ENCODE peak calls at places on chromosomes 6 and 20, in seven cellular contexts. D is NCI-H774; R is psoas muscle; P is OCI-LY7; B is IMR-90; Q is stimulated activated naive B cell treated with anti-CD40 and anti-IgM and Interleukin-4, amounts not matched to agents 10 μg/mL and 1 μg/mL and 100 μg/mL, for 72 hours; Y is iPS-NIHi11. C is an unnamed sample.
A peak's percentile ranks its signal among the peaks of the same experiment; 100 is the strongest.

GRCh38 chr6:22442826-22443225 is 126.5 kb upstream of the HDGFL1 start:
- DNase-seq in D (no peak), R (no peak), P (no peak), B (peak; percentile 36), Q (no peak), Y (no peak), C (no peak)

GRCh38 chr6:1577146-1577680 is 32.5 kb upstream of the FOXC1 start:
- DNase-seq in D (no peak), R (no peak), P (no peak), B (no peak), Q (no peak), Y (no peak), C (no peak)

GRCh38 chr6:154410619-154411044 is 54.0 kb upstream of the IPCEF1 start:
- DNase-seq in D (no peak), R (no peak), P (no peak), B (peak; percentile 97), Q (no peak), Y (peak; percentile 44), C (peak; percentile 89)

GRCh38 chr20:19633985-19634384 is 124.1 kb upstream of the RIN2 start:
- DNase-seq in D (no peak), R (no peak), P (no peak), B (peak; percentile 33), Q (no peak), Y (no peak), C (no peak)

GRCh38 chr20:44056010-44056698 is 130.8 kb downstream of the JPH2 start:
- DNase-seq in D (no peak), R (no peak), P (no peak), B (no peak), Q (peak; percentile 23), Y (peak; percentile 62), C (no peak)

GRCh38 chr6:161435426-161436065 is 161.7 kb upstream of the AGPAT4 start:
- DNase-seq in D (no peak), R (no peak), P (no peak), B (no peak), Q (no peak), Y (no peak), C (no peak)

GRCh38 chr20:34037121-34037520 is 43.4 kb downstream of the RALY start:
- DNase-seq in D (no peak), R (no peak), P (no peak), B (no peak), Q (no peak), Y (peak; percentile 29), C (no peak)

GRCh38 chr6:84329077-84329476 is 101.6 kb upstream of the CEP162 start:
- DNase-seq in D (no peak), R (no peak), P (no peak), B (no peak), Q (no peak), Y (no peak), C (no peak)

GRCh38 chr6:167682546-167683027 is 144.1 kb upstream of the AFDN start:
- DNase-seq in D (no peak), R (no peak), P (no peak), B (no peak), Q (no peak), Y (no peak), C (no peak)

GRCh38 chr6:12309070-12309469 is 18.9 kb downstream of the EDN1 start:
- DNase-seq in D (no peak), R (no peak), P (no peak), B (no peak), Q (no peak), Y (no peak), C (no peak)

GRCh38 chr6:111549744-111550143 is 55.9 kb downstream of the TRAF3IP2 start:
- DNase-seq in D (no peak), R (no peak), P (no peak), B (no peak), Q (no peak), Y (no peak), C (no peak)

GRCh38 chr6:119145111-119145510 is 66.6 kb upstream of the FAM184A start:
- DNase-seq in D (no peak), R (no peak), P (no peak), B (no peak), Q (no peak), Y (no peak), C (no peak)

GRCh38 chr20:48230251-48230650 is 445.0 kb upstream of the SULF2 start:
- DNase-seq in D (no peak), R (no peak), P (no peak), B (no peak), Q (no peak), Y (no peak), C (no peak)

GRCh38 chr6:89356644-89357043 is 4.1 kb upstream of the UBE2J1 start:
- DNase-seq in D (no peak), R (no peak), P (peak; percentile 84), B (no peak), Q (no peak), Y (no peak), C (no peak)

GRCh38 chr20:47360489-47361267 is 4.2 kb upstream of the ZMYND8 start:
- DNase-seq in D (peak; percentile 90), R (peak; percentile 93), P (no peak), B (peak; percentile 98), Q (peak; percentile 44), Y (peak; percentile 40), C (peak; percentile 99)

GRCh38 chr6:99530627-99531026 is 15.4 kb upstream of the USP45 start:
- DNase-seq in D (no peak), R (no peak), P (no peak), B (no peak), Q (no peak), Y (no peak), C (no peak)

GRCh38 chr20:45419188-45420091 is 3.5 kb downstream of the PIGT start:
- DNase-seq in D (peak; percentile 92), R (peak; percentile 73), P (peak; percentile 90), B (peak; percentile 94), Q (peak; percentile 26), Y (no peak), C (peak; percentile 98)

GRCh38 chr6:153032255-153032882 is 29.9 kb upstream of the MTRF1L start:
- DNase-seq in D (peak; percentile 34), R (no peak), P (peak; percentile 23), B (peak; percentile 81), Q (no peak), Y (no peak), C (peak; percentile 29)

GRCh38 chr6:1619666-1620503 is 10.2 kb downstream of the FOXC1 start:
- DNase-seq in D (no peak), R (peak; percentile 56), P (no peak), B (no peak), Q (no peak), Y (peak; percentile 86), C (no peak)

GRCh38 chr6:40436685-40437604 is 150.2 kb downstream of the LRFN2 start:
- DNase-seq in D (no peak), R (no peak), P (no peak), B (no peak), Q (no peak), Y (no peak), C (no peak)

GRCh38 chr20:59015812-59016711 is 3.2 kb upstream of the TUBB1 start:
- DNase-seq in D (no peak), R (no peak), P (no peak), B (no peak), Q (no peak), Y (no peak), C (no peak)

GRCh38 chr6:33974471-33974870 is 170.7 kb upstream of the MLN start:
- DNase-seq in D (no peak), R (no peak), P (no peak), B (no peak), Q (no peak), Y (no peak), C (no peak)

GRCh38 chr6:85436408-85436807 is 13.5 kb upstream of the NT5E start:
- DNase-seq in D (no peak), R (no peak), P (no peak), B (peak; percentile 81), Q (no peak), Y (no peak), C (no peak)

GRCh38 chr6:72497186-72497585 is 124.7 kb upstream of the KCNQ5 start:
- DNase-seq in D (no peak), R (no peak), P (no peak), B (no peak), Q (no peak), Y (no peak), C (no peak)

GRCh38 chr6:52509281-52510212 is 67.3 kb downstream of the TRAM2 start:
- DNase-seq in D (no peak), R (no peak), P (no peak), B (no peak), Q (no peak), Y (no peak), C (no peak)

GRCh38 chr6:50527985-50528384 is 185.3 kb upstream of the TFAP2D start:
- DNase-seq in D (no peak), R (no peak), P (no peak), B (no peak), Q (no peak), Y (no peak), C (no peak)

GRCh38 chr6:125213936-125214335 is 60.4 kb downstream of the TPD52L1 start:
- DNase-seq in D (no peak), R (peak; percentile 55), P (no peak), B (no peak), Q (no peak), Y (no peak), C (no peak)

GRCh38 chr6:28393912-28394662 is 5.5 kb downstream of the ZSCAN12 start:
- DNase-seq in D (no peak), R (no peak), P (no peak), B (peak; percentile 2), Q (no peak), Y (no peak), C (no peak)

GRCh38 chr20:3616250-3616649 is 46.9 kb downstream of the GFRA4 start:
- DNase-seq in D (no peak), R (no peak), P (no peak), B (peak; percentile 50), Q (no peak), Y (peak; percentile 66), C (no peak)

GRCh38 chr20:38304845-38305447 is 990 bp downstream of the BPI start:
- DNase-seq in D (no peak), R (peak; percentile 76), P (peak; percentile 8), B (peak; percentile 38), Q (no peak), Y (peak; percentile 78), C (peak; percentile 3)

GRCh38 chr6:44057238-44057930 is 69.9 kb downstream of the MRPL14 start:
- DNase-seq in D (no peak), R (no peak), P (no peak), B (peak; percentile 34), Q (no peak), Y (no peak), C (no peak)

GRCh38 chr20:48720256-48721020 is 107.4 kb downstream of the PREX1 start:
- DNase-seq in D (no peak), R (no peak), P (no peak), B (no peak), Q (no peak), Y (no peak), C (no peak)

GRCh38 chr6:165636015-165636414 is 27.0 kb downstream of the PDE10A start:
- DNase-seq in D (no peak), R (no peak), P (no peak), B (peak; percentile 46), Q (no peak), Y (no peak), C (no peak)

GRCh38 chr6:90319979-90320667 is 23.5 kb upstream of the BACH2 start:
- DNase-seq in D (no peak), R (no peak), P (no peak), B (no peak), Q (no peak), Y (no peak), C (no peak)